ENCODE peak calls at places on chromosomes 6 and 20, in four cellular contexts. C is iris pigment epithelial cell, A is aorta, D is NB4. N is an unnamed sample.

GRCh38 chr20:2093200-2093781 is 8.3 kb upstream of the STK35 start:
- DNase-seq in C (peak), A (no peak), D (peak), N (peak)

GRCh38 chr6:16698988-16699868 is 62.0 kb downstream of the ATXN1 start:
- DNase-seq in D (peak), A (no peak), C (peak), N (peak)

GRCh38 chr6:151576658-151577057 is 82.8 kb downstream of the CCDC170 start:
- DNase-seq in D (no peak), C (no peak), A (no peak), N (no peak)

GRCh38 chr20:45629496-45630100 is at the start of gene WFDC10A:
- DNase-seq in C (peak), D (peak), A (peak), N (peak)

GRCh38 chr6:16482702-16483314 is 244.4 kb downstream of the GMPR start:
- DNase-seq in D (no peak), A (no peak), C (no peak), N (no peak)

GRCh38 chr6:112007805-112008204 is 46.1 kb upstream of the CCN6 start:
- DNase-seq in C (no peak), D (peak), A (peak), N (peak)

GRCh38 chr6:130778946-130779657 is 48.1 kb upstream of the SMLR1 start:
- DNase-seq in A (no peak), C (peak), D (peak), N (peak)

GRCh38 chr6:101398716-101399626 is 5.5 kb downstream of the GRIK2 start:
- DNase-seq in C (no peak), A (no peak), D (no peak), N (no peak)

GRCh38 chr20:2217857-2218529 is 77.8 kb upstream of the TGM3 start:
- DNase-seq in D (peak), C (no peak), A (peak), N (peak)

GRCh38 chr6:121780325-121781313 is 345.2 kb downstream of the GJA1 start:
- DNase-seq in C (peak), A (peak), D (peak), N (no peak)

GRCh38 chr6:63395388-63395787 is 75.6 kb upstream of the LGSN start:
- DNase-seq in C (no peak), A (no peak), D (no peak), N (no peak)

GRCh38 chr6:9308284-9308683 is 872.9 kb upstream of the SLC35B3 start:
- DNase-seq in A (no peak), C (peak), D (no peak), N (no peak)

GRCh38 chr20:47204008-47204745 is 152.3 kb downstream of the ZMYND8 start:
- DNase-seq in A (no peak), C (peak), D (no peak), N (no peak)

GRCh38 chr6:148203970-148204369 is 138.7 kb upstream of the SASH1 start:
- DNase-seq in D (peak), C (peak), A (peak), N (peak)

GRCh38 chr6:35596448-35597442 is 84.0 kb upstream of the TULP1 start:
- DNase-seq in C (peak), D (no peak), A (no peak), N (no peak)

GRCh38 chr6:123214433-123214832 is 218.4 kb downstream of the CLVS2 start:
- DNase-seq in A (no peak), D (no peak), C (no peak), N (no peak)

GRCh38 chr6:109349419-109349987 is 32.8 kb downstream of the CD164 start:
- DNase-seq in C (peak), A (no peak), D (no peak), N (peak)

N was measured in AML-193.